ENCODE peak calls at places on chromosomes 5 and 9, in four cellular contexts. J, B, P and X are unnamed samples.

GRCh38 chr9:127563579-127563978 is 48.5 kb upstream of the STXBP1 start:
- DNase-seq in P (no peak), B (no peak), J (no peak), X (no peak)

GRCh38 chr5:142748568-142749249 is 21.5 kb upstream of the ARHGAP26 start:
- DNase-seq in B (peak; percentile 39), J (peak; percentile 16), P (no peak), X (peak; percentile 9)

GRCh38 chr5:174937201-174938130 is 213.1 kb downstream of the MSX2 start:
- DNase-seq in B (no peak), J (no peak), P (no peak), X (no peak)

GRCh38 chr9:35364817-35365585 is 124.9 kb upstream of the RUSC2 start:
- DNase-seq in B (no peak), P (no peak), J (no peak), X (no peak)

GRCh38 chr9:97140566-97140965 is 101.6 kb upstream of the CTSV start:
- DNase-seq in J (no peak), P (no peak), B (no peak), X (no peak)

GRCh38 chr5:110027527-110028322 is 338.0 kb downstream of the MAN2A1 start:
- DNase-seq in J (no peak), B (no peak), P (peak; percentile 29), X (no peak)

GRCh38 chr9:81538929-81539716 is 150.2 kb downstream of the TLE1 start:
- DNase-seq in B (no peak), J (no peak), P (no peak), X (no peak)

GRCh38 chr5:55278778-55279177 is 28.7 kb downstream of the DHX29 start:
- DNase-seq in B (no peak), P (peak; percentile 76), J (no peak), X (no peak)

GRCh38 chr5:16108418-16108817 is 71.2 kb downstream of the MARCHF11 start:
- DNase-seq in P (no peak), J (peak; percentile 36), B (no peak), X (no peak)

GRCh38 chr5:89556215-89557009 is 673.4 kb upstream of the MEF2C start:
- DNase-seq in B (no peak), J (no peak), P (peak; percentile 90), X (peak; percentile 84)

GRCh38 chr5:139653616-139654015 is 5.5 kb downstream of the CXXC5 start:
- DNase-seq in P (no peak), B (no peak), J (no peak), X (no peak)

GRCh38 chr5:111548312-111548930 is 36.1 kb upstream of the STARD4 start:
- DNase-seq in J (no peak), B (no peak), P (no peak), X (no peak)

GRCh38 chr5:74402553-74402952 is 238.0 kb downstream of the ENC1 start:
- DNase-seq in B (no peak), J (no peak), P (peak; percentile 35), X (no peak)

GRCh38 chr5:94689871-94690270 is 71.4 kb downstream of the SLF1 start:
- DNase-seq in B (no peak), J (no peak), P (no peak), X (no peak)

GRCh38 chr9:94464790-94465189 is 90.1 kb upstream of the PCAT7 start:
- DNase-seq in B (no peak), J (no peak), P (no peak), X (no peak)

GRCh38 chr5:130720355-130720754 is 444.7 kb downstream of the HINT1 start:
- DNase-seq in P (peak; percentile 41), B (no peak), J (peak; percentile 27), X (no peak)

GRCh38 chr5:43044181-43044914 is 4.2 kb upstream of the ANXA2R start:
- DNase-seq in B (no peak), P (peak; percentile 76), J (no peak), X (peak; percentile 25)

GRCh38 chr9:99092643-99093491 is 12.0 kb upstream of the TGFBR1 start:
- DNase-seq in P (no peak), B (no peak), J (no peak), X (no peak)

GRCh38 chr5:134567651-134568338 is 42.3 kb downstream of the JADE2 start:
- DNase-seq in J (no peak), P (peak; percentile 63), B (no peak), X (peak; percentile 87)

GRCh38 chr5:149779071-149779470 is 49.0 kb downstream of the PPARGC1B start:
- DNase-seq in P (no peak), B (no peak), J (no peak), X (no peak)

GRCh38 chr5:133111299-133111698 is 59.5 kb downstream of the HSPA4 start:
- DNase-seq in B (peak; percentile 57), J (peak; percentile 79), P (peak; percentile 73), X (peak; percentile 74)

GRCh38 chr5:68557162-68557936 is 341.8 kb downstream of the PIK3R1 start:
- DNase-seq in J (no peak), P (peak; percentile 38), B (no peak), X (no peak)

GRCh38 chr5:61082516-61083280 is 79.6 kb downstream of the SMIM15 start:
- DNase-seq in B (no peak), J (no peak), P (peak; percentile 50), X (no peak)

GRCh38 chr5:167755420-167755819 is 536.0 kb upstream of the WWC1 start:
- DNase-seq in B (no peak), P (no peak), J (no peak), X (no peak)
- H3K36me3 ChIP-seq in B (no peaks in the 10 kb centered on the region), P (no peaks in the 10 kb centered on the region), J (no peaks in the 10 kb centered on the region), X (no peaks in the 10 kb centered on the region)

GRCh38 chr9:124855944-124856773 is 2.9 kb downstream of the WDR38 start:
- DNase-seq in J (peak; percentile 73), B (no peak), P (peak; percentile 23), X (peak; percentile 43)

GRCh38 chr9:124854161-124854560 is 901 bp downstream of the WDR38 start:
- DNase-seq in J (no peak), B (no peak), P (no peak), X (no peak)

GRCh38 chr9:124853605-124854143 is 414 bp downstream of the WDR38 start:
- DNase-seq in B (peak; percentile 18), J (no peak), P (no peak), X (no peak)

GRCh38 chr9:124854822-124855221 is 1.6 kb downstream of the WDR38 start:
- DNase-seq in P (no peak), J (no peak), B (no peak), X (no peak)

GRCh38 chr9:124855566-124855943 is 2.3 kb downstream of the WDR38 start:
- DNase-seq in J (no peak), P (no peak), B (no peak), X (no peak)
- H3K36me3 ChIP-seq in J (peaks cover 30% of the 10 kb centered on the region), P (peaks cover 32% of the 10 kb centered on the region), B (peaks cover 31% of the 10 kb centered on the region), X (peaks cover 44% of the 10 kb centered on the region)

DNA sequence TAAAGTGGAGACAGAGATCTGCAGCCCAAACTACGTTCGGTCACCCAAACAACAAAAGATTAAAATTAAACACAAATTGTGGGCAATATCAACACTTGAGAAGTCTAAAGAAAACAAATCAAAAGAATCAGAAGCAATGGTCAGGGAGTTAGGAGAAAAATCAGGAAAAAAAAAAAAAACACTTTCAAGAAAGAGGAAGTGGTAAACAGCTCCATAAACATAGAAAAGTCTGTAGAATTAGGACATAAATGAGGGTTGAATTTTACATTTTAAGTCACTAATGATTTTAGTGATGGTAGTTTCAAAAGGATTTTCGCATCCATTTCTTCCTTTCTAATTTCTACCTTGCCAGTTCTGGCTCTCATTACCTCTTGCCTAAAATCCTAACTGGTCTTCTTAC is 10.1 kb downstream of the RNF145 start:
- DNase-seq in P (no peak), B (no peak), J (no peak), X (no peak)
- H3K36me3 ChIP-seq in P (peaks cover 5% of the 10 kb centered on the region), B (peaks cover 5% of the 10 kb centered on the region), J (peaks cover 57% of the 10 kb centered on the region), X (peaks cover 68% of the 10 kb centered on the region)

DNA sequence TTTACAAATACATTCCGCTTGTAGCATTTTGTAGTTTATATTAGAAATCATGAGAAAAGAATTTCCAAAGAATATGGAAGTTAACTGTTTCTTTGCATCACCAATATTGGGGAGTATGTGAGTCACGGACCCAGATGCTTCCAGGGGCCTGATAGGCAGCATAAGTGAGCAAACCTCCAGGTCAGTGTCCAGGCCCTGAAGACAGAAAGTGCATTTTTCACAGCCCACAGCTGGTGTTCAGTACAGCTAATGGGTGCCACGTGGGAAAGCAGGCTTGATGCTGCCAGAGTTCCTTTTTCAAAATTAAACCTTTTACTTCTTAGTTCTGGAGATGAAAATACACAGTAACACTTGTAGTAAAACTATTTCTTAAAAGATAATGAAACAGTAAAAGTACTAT is 454.4 kb upstream of the ACTBL2 start:
- DNase-seq in P (peak; percentile 47), J (no peak), B (no peak), X (no peak)
- H3K36me3 ChIP-seq in P (no peaks in the 10 kb centered on the region), J (no peaks in the 10 kb centered on the region), B (no peaks in the 10 kb centered on the region), X (no peaks in the 10 kb centered on the region)

DNA sequence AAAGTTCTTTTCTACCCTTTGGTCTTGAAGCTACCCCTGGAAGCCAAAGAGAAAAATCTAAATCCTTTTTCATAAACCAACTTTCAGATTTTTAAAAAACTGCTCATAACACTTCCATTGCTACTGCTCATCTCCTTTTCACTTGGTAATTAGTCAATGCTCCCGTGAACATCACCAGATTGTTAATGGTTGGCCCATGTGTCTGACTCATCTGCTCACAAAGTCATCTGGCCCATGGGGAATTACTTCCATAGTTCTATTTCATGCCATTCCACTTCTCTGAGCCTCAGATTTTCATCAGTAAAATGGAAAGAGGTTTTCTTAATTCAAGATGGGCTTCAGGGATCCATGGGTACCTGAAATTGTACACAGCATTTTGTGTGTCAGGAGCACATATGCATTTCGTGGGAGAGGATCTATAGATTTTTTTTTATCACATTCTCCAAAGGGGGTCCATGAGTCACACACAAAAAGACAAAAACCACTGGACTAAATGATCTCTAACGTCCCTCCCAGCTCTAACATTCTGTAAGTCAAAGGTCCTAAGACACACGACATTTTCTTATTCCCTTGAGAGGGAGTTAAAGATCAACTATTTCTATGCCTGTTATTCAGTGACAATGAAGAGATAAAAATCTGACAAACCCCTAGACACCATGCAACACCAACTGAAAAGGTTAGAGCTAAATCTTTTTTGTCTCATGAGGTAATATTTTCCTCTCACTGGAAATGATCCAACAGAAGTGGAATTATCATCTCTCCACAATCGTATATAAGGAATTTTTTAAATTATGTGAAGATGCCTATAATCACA is 75.4 kb downstream of the TEX10 start:
- DNase-seq in J (no peak), B (no peak), P (peak; percentile 55), X (no peak)
- H3K36me3 ChIP-seq in J (peaks cover 41% of the 10 kb centered on the region), B (peaks cover 6% of the 10 kb centered on the region), P (no peaks in the 10 kb centered on the region), X (peaks cover 6% of the 10 kb centered on the region)

DNA sequence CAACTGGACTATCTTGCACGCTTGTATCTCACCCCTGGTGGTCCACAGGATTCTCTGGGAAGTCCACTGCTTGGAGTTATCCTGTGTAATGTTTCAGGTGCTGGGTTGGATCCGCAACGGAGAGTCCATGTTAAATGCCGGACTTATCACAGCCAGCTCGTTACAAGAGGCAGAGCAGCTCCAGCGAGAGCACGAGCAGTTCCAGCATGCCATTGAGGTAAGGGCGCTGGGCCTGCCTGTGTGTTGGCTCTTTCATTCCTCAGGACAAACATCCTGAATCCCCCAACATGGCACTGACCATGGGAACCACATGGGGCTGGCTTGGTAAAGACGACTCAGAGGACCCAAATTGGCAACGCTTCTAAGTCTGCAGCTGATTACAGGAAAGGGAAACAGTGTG is 214.8 kb upstream of the OTULINL start:
- DNase-seq in J (no peak), B (no peak), P (no peak), X (peak; percentile 31)
- H3K36me3 ChIP-seq in J (peaks cover 89% of the 10 kb centered on the region), B (no peaks in the 10 kb centered on the region), P (peaks cover 34% of the 10 kb centered on the region), X (peaks cover 96% of the 10 kb centered on the region)

GRCh38 chr9:14304242-14304641 is 9.7 kb downstream of the NFIB start:
- DNase-seq in B (no peak), J (no peak), P (no peak), X (no peak)
- H3K36me3 ChIP-seq in B (no peaks in the 10 kb centered on the region), J (peaks cover 42% of the 10 kb centered on the region), P (peaks cover 3% of the 10 kb centered on the region), X (peaks cover 74% of the 10 kb centered on the region)